ENCODE peak calls at places on chromosomes 2 and 18, in seven cellular contexts. S, I, G, E, W, L and N are unnamed samples.

GRCh38 chr2:237593596-237594310 is 3.2 kb upstream of the RAB17 start:
- DNase-seq in E (no peak), G (no peak), W (no peak), I (no peak), L (no peak), S (no peak), N (no peak)

GRCh38 chr2:22213237-22213636 is 1089.5 kb downstream of the TDRD15 start:
- DNase-seq in E (no peak), S (no peak), W (no peak), G (no peak), I (no peak), L (no peak), N (no peak)

GRCh38 chr2:235468978-235469694 is 24.7 kb upstream of the AGAP1 start:
- DNase-seq in I (peak; percentile 91), S (peak; percentile 67), G (peak; percentile 8), L (peak; percentile 14), W (peak; percentile 62), E (peak; percentile 85), N (peak; percentile 71)

GRCh38 chr2:183782436-183782835 is 658.2 kb downstream of the NUP35 start:
- DNase-seq in I (no peak), W (peak; percentile 10), L (no peak), G (no peak), S (no peak), E (no peak), N (no peak)

GRCh38 chr2:176123847-176124273 is 1.3 kb downstream of the HOXD9 start:
- DNase-seq in L (no peak), G (no peak), S (no peak), E (no peak), W (no peak), I (no peak), N (no peak)

GRCh38 chr18:3500016-3500415 is 50.0 kb downstream of the TGIF1 start:
- DNase-seq in S (no peak), I (no peak), L (no peak), W (no peak), G (no peak), E (no peak), N (no peak)

GRCh38 chr2:120453635-120453998 is 107.7 kb downstream of the INHBB start:
- DNase-seq in W (no peak), L (no peak), I (no peak), S (peak; percentile 23), G (no peak), E (no peak), N (no peak)

GRCh38 chr2:113124181-113124961 is 3.0 kb upstream of the IL1RN start:
- DNase-seq in L (no peak), W (no peak), S (no peak), E (peak; percentile 64), I (peak; percentile 25), G (no peak), N (peak; percentile 6)

GRCh38 chr2:203783496-203784203 is 77.2 kb downstream of the CD28 start:
- DNase-seq in I (peak; percentile 62), W (no peak), L (no peak), S (no peak), G (no peak), E (no peak), N (peak; percentile 76)

GRCh38 chr2:132911726-132912724 is 242.0 kb upstream of the LYPD1 start:
- DNase-seq in I (peak; percentile 58), S (no peak), G (no peak), W (no peak), E (no peak), L (no peak), N (no peak)

GRCh38 chr18:36724591-36725001 is 104.2 kb downstream of the TPGS2 start:
- DNase-seq in W (no peak), L (no peak), I (no peak), G (no peak), S (no peak), E (no peak), N (no peak)

GRCh38 chr2:60976875-60977561 is 40.5 kb upstream of the PEX13 start:
- DNase-seq in L (no peak), I (no peak), W (no peak), E (no peak), S (no peak), G (no peak), N (no peak)

GRCh38 chr18:77099501-77100370 is 32.8 kb downstream of the MBP start:
- DNase-seq in W (no peak), L (no peak), E (no peak), S (no peak), G (no peak), I (no peak), N (no peak)

GRCh38 chr2:159904565-159905281 is 106.7 kb upstream of the CD302 start:
- DNase-seq in W (peak; percentile 68), G (no peak), L (peak; percentile 90), E (no peak), I (no peak), S (no peak), N (no peak)

GRCh38 chr18:29873211-29873610 is 1169.3 kb downstream of the DSC3 start:
- DNase-seq in W (no peak), E (no peak), I (no peak), L (no peak), G (no peak), S (no peak), N (no peak)

GRCh38 chr2:46555646-46556205 is 76.4 kb downstream of the TMEM247 start:
- DNase-seq in W (no peak), I (no peak), S (no peak), G (no peak), E (peak; percentile 19), L (no peak), N (no peak)

GRCh38 chr18:13184396-13184795 is 34.2 kb upstream of the LDLRAD4 start:
- DNase-seq in G (no peak), E (no peak), I (no peak), S (no peak), L (no peak), W (no peak), N (no peak)

GRCh38 chr2:550860-551259 is 126.3 kb downstream of the TMEM18 start:
- DNase-seq in G (no peak), S (no peak), I (no peak), L (no peak), E (no peak), W (no peak), N (no peak)

DNA sequence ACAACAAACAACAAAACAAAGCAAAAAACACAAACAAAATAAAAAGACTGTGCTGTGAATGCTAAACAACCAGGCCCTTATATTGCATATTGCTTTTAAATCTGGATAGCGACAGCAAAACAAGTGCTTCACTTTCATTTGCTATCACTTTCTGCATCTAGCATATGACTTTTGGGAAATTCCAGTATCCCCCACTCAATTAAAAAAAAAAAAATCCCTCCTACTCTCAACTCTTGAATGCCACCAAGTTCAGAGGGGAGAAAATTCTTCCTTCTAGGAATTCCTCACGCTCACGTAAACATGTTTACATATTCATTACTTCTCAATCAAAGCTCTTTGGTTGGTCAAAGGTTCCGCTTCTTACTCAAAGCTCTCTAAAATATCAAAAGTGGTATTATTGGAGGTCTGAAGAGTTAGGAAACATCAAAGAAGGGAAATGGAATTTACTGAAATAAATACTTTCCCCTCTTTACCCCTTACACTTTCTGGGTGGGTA is 4.1 kb downstream of the DOCK10 start:
- DNase-seq in E (no peak), W (no peak), I (no peak), L (no peak), S (no peak), G (no peak), N (no peak)
- H3K4me3 ChIP-seq in E (no peak overlapping the region), W (no peak overlapping the region), I (no peak overlapping the region), L (no peak overlapping the region), S (no peak overlapping the region), G (no peak overlapping the region), N (no peak overlapping the region)

DNA sequence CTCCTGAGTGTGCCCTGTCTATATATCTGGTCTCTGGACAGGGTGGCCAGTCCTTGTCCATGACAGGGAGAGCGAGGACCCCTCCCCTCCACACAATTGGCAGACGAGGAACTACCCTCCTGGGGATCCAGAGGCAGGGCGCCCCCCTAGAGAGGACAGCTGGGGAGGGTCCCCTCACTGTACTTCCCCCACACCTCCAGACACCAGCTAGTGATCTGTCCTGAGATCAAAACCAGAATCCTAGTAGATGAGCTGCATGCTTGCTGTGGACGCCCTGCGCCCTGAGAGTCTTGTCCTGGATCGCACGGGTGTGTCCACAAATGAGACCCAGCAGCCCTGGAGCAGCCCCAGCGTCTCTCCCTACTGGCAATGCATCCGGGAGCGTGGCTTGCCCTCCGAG is 83.4 kb upstream of the PXDN start:
- DNase-seq in L (no peak), W (no peak), S (no peak), E (no peak), I (no peak), G (no peak), N (no peak)
- H3K4me3 ChIP-seq in L (no peak overlapping the region), W (no peak overlapping the region), S (no peak overlapping the region), E (no peak overlapping the region), I (no peak overlapping the region), G (no peak overlapping the region), N (no peak overlapping the region)

GRCh38 chr2:3485166-3485565 is 34.2 kb downstream of the ADI1 start:
- DNase-seq in E (no peak), G (no peak), W (peak; percentile 2), L (no peak), S (no peak), I (no peak), N (no peak)

GRCh38 chr2:3486047-3487027 is 33.0 kb downstream of the ADI1 start:
- DNase-seq in L (no peak), I (no peak), W (peak; percentile 11), E (no peak), S (no peak), G (no peak), N (no peak)

GRCh38 chr2:3487432-3487831 is 31.9 kb downstream of the ADI1 start:
- DNase-seq in S (no peak), I (no peak), G (no peak), L (no peak), E (no peak), W (peak; percentile 12), N (no peak)

GRCh38 chr2:3487931-3488554 is 31.3 kb downstream of the ADI1 start:
- DNase-seq in E (no peak), G (no peak), W (peak; percentile 9), L (no peak), S (no peak), I (no peak), N (no peak)

DNA sequence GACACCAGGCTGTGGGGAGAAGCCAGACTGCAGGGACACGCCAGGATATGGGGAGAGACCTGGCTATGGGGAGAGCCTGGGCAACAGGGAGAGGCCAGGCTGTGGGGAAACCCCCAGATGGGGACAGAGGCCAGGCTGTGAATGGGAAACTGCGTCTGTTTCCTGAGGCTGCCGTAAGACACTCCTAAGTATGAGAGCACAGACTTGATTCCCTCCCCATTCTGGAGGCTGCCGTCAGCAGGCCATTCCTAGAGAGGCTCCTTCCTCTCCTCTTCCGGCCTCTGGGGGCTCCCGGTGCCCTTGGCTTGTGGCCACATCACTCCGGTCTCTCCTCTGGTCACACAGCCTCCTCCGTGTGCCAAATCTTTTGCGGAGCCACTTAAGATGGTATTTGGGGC is 32.3 kb downstream of the ADI1 start:
- DNase-seq in I (no peak), E (no peak), S (no peak), G (no peak), W (peak; percentile 14), L (no peak), N (no peak)
- H3K4me3 ChIP-seq in I (no peak overlapping the region), E (no peak overlapping the region), S (no peak overlapping the region), G (no peak overlapping the region), W (no peak overlapping the region), L (no peak overlapping the region), N (no peak overlapping the region)

DNA sequence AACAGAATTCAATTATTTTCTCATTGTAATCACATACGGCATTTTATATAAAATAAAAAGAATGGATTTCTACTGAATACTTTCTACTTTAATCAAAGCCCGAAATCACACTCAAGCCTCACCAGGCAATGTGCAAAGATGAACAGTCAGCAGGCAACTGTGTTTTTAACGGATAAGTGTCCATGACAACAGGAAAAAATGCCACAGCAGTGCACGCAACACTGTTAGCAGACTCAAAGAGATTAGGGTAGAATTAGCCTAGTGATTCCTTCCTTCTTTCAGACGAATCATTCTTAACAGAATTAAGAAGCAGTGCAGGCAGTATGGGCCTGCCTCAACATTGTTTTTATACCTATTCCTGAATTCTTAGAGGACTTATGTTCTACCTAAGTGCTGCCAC is 135.6 kb downstream of the CDH2 start:
- DNase-seq in L (no peak), S (no peak), G (peak; percentile 72), W (no peak), I (peak; percentile 11), E (no peak), N (no peak)
- H3K4me3 ChIP-seq in L (no peak overlapping the region), S (no peak overlapping the region), G (no peak overlapping the region), W (no peak overlapping the region), I (no peak overlapping the region), E (no peak overlapping the region), N (no peak overlapping the region)